ENCODE peak calls at places on chromosome 14, in six cellular contexts. K, S, D, C, U and G are unnamed samples.

GRCh38 chr14:41609704-41610183 is 3.1 kb downstream of the LRFN5 start:
- DNase-seq in K (no peak), S (no peak), D (no peak), C (no peak), U (peak), G (no peak)

GRCh38 chr14:104318558-104319488 is 180.4 kb downstream of the KIF26A start:
- DNase-seq in K (no peak), S (no peak), D (no peak), C (no peak), U (no peak), G (no peak)

GRCh38 chr14:33123281-33123680 is 184.6 kb downstream of the NPAS3 start:
- DNase-seq in K (no peak), S (no peak), D (no peak), C (no peak), U (no peak), G (no peak)

GRCh38 chr14:31336646-31337045 is 83.7 kb downstream of the HEATR5A start:
- DNase-seq in K (no peak), S (no peak), D (no peak), C (no peak), U (peak), G (no peak)

GRCh38 chr14:99990268-99991170 is 74.7 kb upstream of the EVL start:
- DNase-seq in K (no peak), S (no peak), D (no peak), C (no peak), U (no peak), G (no peak)

GRCh38 chr14:55556929-55557623 is 22.9 kb upstream of the KTN1 start:
- DNase-seq in K (peak), S (peak), D (no peak), C (no peak), U (peak), G (peak)

GRCh38 chr14:99590746-99591555 is 13.1 kb downstream of the CCDC85C start:
- DNase-seq in K (no peak), S (no peak), D (no peak), C (no peak), U (peak), G (no peak)

GRCh38 chr14:98118749-98119148 is 1153.2 kb downstream of the BCL11B start:
- DNase-seq in K (no peak), S (no peak), D (no peak), C (no peak), U (no peak), G (no peak)

GRCh38 chr14:76123426-76124095 is 28.2 kb upstream of the GPATCH2L start:
- DNase-seq in K (no peak), S (no peak), D (no peak), C (no peak), U (no peak), G (no peak)

GRCh38 chr14:86022031-86022629 is 492.2 kb downstream of the FLRT2 start:
- DNase-seq in K (no peak), S (no peak), D (no peak), C (no peak), U (peak), G (peak)

GRCh38 chr14:87049886-87050820 is 942.8 kb downstream of the GALC start:
- DNase-seq in K (no peak), S (peak), D (peak), C (no peak), U (peak), G (no peak)